ENCODE peak calls at places on chromosomes 3 and 15, in four cellular contexts. Q is uterus; D is CD4-positive, CD25-positive, alpha-beta regulatory T cell; C is right atrium auricular region. X is an unnamed sample. For H3K27me3 and H3K36me3, the result is how much of the 10 kb centered on the place peaks cover.

GRCh38 chr3:94304953-94305352 is 242.1 kb downstream of the NSUN3 start:
- DNase-seq in Q (no peak), D (no peak), C (no peak), X (no peak)

GRCh38 chr15:89108865-89109660 is 20.8 kb downstream of the ABHD2 start:
- DNase-seq in Q (no peak), D (no peak), C (no peak), X (no peak)

GRCh38 chr3:49563040-49563578 is 8.8 kb downstream of the BSN start:
- DNase-seq in Q (no peak), D (no peak), C (no peak), X (no peak)

GRCh38 chr15:36742696-36743095 is 163.3 kb downstream of the CDIN1 start:
- DNase-seq in Q (no peak), D (no peak), C (no peak), X (peak)

GRCh38 chr15:29613951-29614382 is 208.3 kb downstream of the TJP1 start:
- DNase-seq in Q (no peak), D (no peak), C (no peak), X (no peak)

GRCh38 chr3:54139630-54140029 is 17.3 kb downstream of the CACNA2D3 start:
- DNase-seq in Q (no peak), D (no peak), C (no peak), X (no peak)

GRCh38 chr15:43270676-43271306 is 4.1 kb upstream of the TGM5 start:
- DNase-seq in Q (no peak), D (peak), C (peak), X (no peak)

GRCh38 chr15:61025746-61026256 is 203.3 kb downstream of the RORA start:
- DNase-seq in Q (no peak), D (no peak), C (no peak), X (no peak)

GRCh38 chr3:72368331-72368975 is 479.8 kb downstream of the SHQ1 start:
- DNase-seq in Q (no peak), D (no peak), C (no peak), X (no peak)

GRCh38 chr15:23566070-23567050 is 886 bp downstream of the MKRN3 start:
- DNase-seq in Q (no peak), D (peak), C (no peak), X (no peak)

GRCh38 chr15:23567921-23568320 is 2.4 kb downstream of the MKRN3 start:
- DNase-seq in Q (no peak), D (no peak), C (no peak), X (no peak)

GRCh38 chr15:23561914-23562313 is 3.6 kb upstream of the MKRN3 start:
- DNase-seq in Q (no peak), D (no peak), C (no peak), X (no peak)

GRCh38 chr15:23565395-23566069 is at the start of gene MKRN3:
- DNase-seq in Q (no peak), D (peak), C (no peak), X (no peak)

DNA sequence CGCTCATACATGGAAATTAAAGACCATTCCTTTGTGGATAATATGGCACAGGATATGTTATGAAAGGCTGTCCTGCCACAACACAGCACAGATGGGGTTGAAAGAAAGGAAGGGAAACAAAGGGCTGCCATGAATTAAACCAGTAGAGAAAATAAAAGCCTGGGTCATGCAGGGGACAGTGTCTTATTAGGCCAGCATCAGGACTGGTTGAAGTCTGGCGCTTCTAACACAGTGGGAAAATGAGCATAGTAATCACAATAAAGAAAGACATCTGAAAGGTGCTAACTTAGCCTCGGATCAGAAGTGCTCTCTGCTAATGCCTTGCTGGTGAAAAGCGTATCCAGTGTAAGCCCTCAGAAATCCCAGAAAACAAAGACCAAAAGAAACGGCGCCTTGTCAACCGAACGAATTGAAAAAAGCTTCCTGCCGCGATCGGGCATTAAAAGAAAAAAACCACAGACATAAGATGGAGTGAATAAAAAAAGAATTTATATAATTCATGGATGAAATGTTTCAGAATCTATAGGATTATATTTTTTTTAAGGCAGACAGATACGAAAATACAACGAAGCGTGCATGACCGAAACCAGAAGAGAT is 578 bp upstream of the MKRN3 start:
- DNase-seq in Q (no peak), D (no peak), C (no peak), X (no peak)
- H3K4me3 ChIP-seq in Q (no peak), D (peak), C (no peak), X (peak)

DNA sequence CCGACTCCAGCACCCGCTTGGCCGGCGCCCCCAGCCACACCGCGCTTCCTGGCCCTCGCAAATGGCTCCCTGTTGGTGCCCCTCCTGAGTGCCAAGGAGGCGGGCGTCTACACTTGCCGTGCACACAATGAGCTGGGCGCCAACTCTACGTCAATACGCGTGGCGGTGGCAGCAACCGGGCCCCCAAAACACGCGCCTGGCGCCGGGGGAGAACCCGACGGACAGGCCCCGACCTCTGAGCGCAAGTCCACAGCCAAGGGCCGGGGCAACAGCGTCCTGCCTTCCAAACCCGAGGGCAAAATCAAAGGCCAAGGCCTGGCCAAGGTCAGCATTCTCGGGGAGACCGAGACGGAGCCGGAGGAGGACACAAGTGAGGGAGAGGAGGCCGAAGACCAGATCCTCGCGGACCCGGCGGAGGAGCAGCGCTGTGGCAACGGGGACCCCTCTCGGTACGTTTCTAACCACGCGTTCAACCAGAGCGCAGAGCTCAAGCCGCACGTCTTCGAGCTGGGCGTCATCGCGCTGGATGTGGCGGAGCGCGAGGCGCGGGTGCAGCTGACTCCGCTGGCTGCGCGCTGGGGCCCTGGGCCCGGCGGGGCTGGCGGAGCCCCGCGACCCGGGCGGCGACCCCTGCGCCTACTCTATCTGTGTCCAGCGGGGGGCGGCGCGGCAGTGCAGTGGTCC is 3.5 kb downstream of the ISLR2 start:
- DNase-seq in Q (no peak), D (no peak), C (no peak), X (no peak)
- H3K27me3 ChIP-seq in Q (under half), D (under half), C (under half), X (half or more)

GRCh38 chr3:123587399-123587798 is 2.5 kb upstream of the HACD2 start:
- DNase-seq in Q (no peak), D (no peak), C (no peak), X (no peak)
- H3K36me3 ChIP-seq in Q (under half), D (under half), C (under half), X (under half)

GRCh38 chr15:70761046-70761445 is 2.3 kb downstream of the UACA start:
- DNase-seq in Q (no peak), D (no peak), C (no peak), X (no peak)
- H3K4me3 ChIP-seq in Q (no peak), D (no peak), C (peak), X (no peak)

GRCh38 chr15:76336254-76337046 is at the start of gene ISL2:
- DNase-seq in Q (no peak), D (peak), C (no peak), X (peak)
- H3K27me3 ChIP-seq in Q (half or more), D (under half), C (half or more), X (half or more)

GRCh38 chr15:25022233-25022632 is 67.4 kb downstream of the SNRPN start:
- DNase-seq in Q (no peak), D (no peak), C (no peak), X (peak)
- H3K36me3 ChIP-seq in Q (under half), D (under half), C (under half), X (under half)

GRCh38 chr3:69388241-69388640 is 2.4 kb upstream of the FRMD4B start:
- DNase-seq in Q (no peak), D (no peak), C (no peak), X (no peak)
- H3K4me3 ChIP-seq in Q (no peak), D (no peak), C (no peak), X (no peak)

GRCh38 chr15:63047792-63048114 is 5.2 kb downstream of the TPM1 start:
- DNase-seq in Q (no peak), D (no peak), C (no peak), X (no peak)
- H3K27me3 ChIP-seq in Q (under half), D (under half), C (under half), X (under half)

GRCh38 chr15:74845208-74845568 is 2.2 kb upstream of the ULK3 start:
- DNase-seq in Q (no peak), D (peak), C (no peak), X (no peak)
- H3K36me3 ChIP-seq in Q (under half), D (under half), C (under half), X (under half)

X was measured in kidney epithelial cell.